ENCODE peak calls at places on chromosomes 13 and 19, in five cellular contexts. C is natural killer cell, T is fibroblast of lung, P is adrenal gland, Z is astrocyte of the spinal cord. K is an unnamed sample.

GRCh38 chr19:47729799-47730520 is 15.4 kb upstream of the NOP53 start:
- DNase-seq in Z (no peak), C (no peak), T (no peak), P (peak; percentile 35), K (peak; percentile 84)

GRCh38 chr13:112812306-112813034 is 122.6 kb downstream of the ATP11A start:
- DNase-seq in Z (no peak), T (no peak), P (no peak), C (no peak), K (no peak)

GRCh38 chr13:20702530-20702929 is 969 bp upstream of the IL17D start:
- DNase-seq in P (no peak), C (no peak), Z (peak; percentile 20), T (peak; percentile 44), K (no peak)

GRCh38 chr13:50691176-50691681 is 152.3 kb downstream of the DLEU7 start:
- DNase-seq in C (no peak), P (no peak), T (no peak), Z (no peak), K (no peak)

GRCh38 chr13:20428666-20429644 is 96.7 kb downstream of the CRYL1 start:
- DNase-seq in P (no peak), Z (peak; percentile 81), T (no peak), C (no peak), K (no peak)

GRCh38 chr13:33548065-33548464 is 262.5 kb upstream of the STARD13 start:
- DNase-seq in C (no peak), T (no peak), P (no peak), Z (no peak), K (no peak)

GRCh38 chr13:51246005-51246404 is 23.8 kb downstream of the FAM124A start:
- DNase-seq in P (no peak), C (no peak), Z (no peak), T (no peak), K (no peak)

GRCh38 chr13:47279956-47280355 is 383.1 kb upstream of the HTR2A start:
- DNase-seq in T (no peak), P (no peak), Z (no peak), C (no peak), K (no peak)

GRCh38 chr13:73938375-73939070 is 195.7 kb downstream of the KLF12 start:
- DNase-seq in Z (peak; percentile 87), T (peak; percentile 84), P (no peak), C (no peak), K (no peak)

GRCh38 chr13:51950722-51951121 is 60.5 kb downstream of the ATP7B start:
- DNase-seq in Z (no peak), P (no peak), C (no peak), T (no peak), K (no peak)

GRCh38 chr13:28532226-28533048 is 37.5 kb upstream of the FLT1 start:
- DNase-seq in T (no peak), C (no peak), Z (no peak), P (peak; percentile 43), K (no peak)

GRCh38 chr13:44680746-44681355 is 104.7 kb upstream of the TSC22D1 start:
- DNase-seq in P (no peak), Z (no peak), C (no peak), T (no peak), K (no peak)

GRCh38 chr13:110284809-110285519 is 22.0 kb downstream of the COL4A1 start:
- DNase-seq in Z (no peak), P (no peak), T (no peak), C (no peak), K (no peak)

GRCh38 chr19:55426042-55426441 is 17.1 kb downstream of the SHISA7 start:
- DNase-seq in C (no peak), P (no peak), T (no peak), Z (no peak), K (no peak)

GRCh38 chr13:27182844-27183497 is 11.4 kb upstream of the USP12 start:
- DNase-seq in Z (peak; percentile 83), T (peak; percentile 81), P (peak; percentile 83), C (no peak), K (no peak)

GRCh38 chr19:50728084-50728737 is 5.0 kb downstream of the CLEC11A start:
- DNase-seq in T (peak; percentile 73), P (peak; percentile 81), C (no peak), Z (peak; percentile 47), K (peak; percentile 87)

GRCh38 chr19:6003976-6004375 is 26.0 kb upstream of the RANBP3 start:
- DNase-seq in C (no peak), T (no peak), Z (no peak), P (no peak), K (no peak)

GRCh38 chr19:6007866-6008265 is 29.9 kb upstream of the RANBP3 start:
- DNase-seq in Z (no peak), T (no peak), C (no peak), P (no peak), K (no peak)

GRCh38 chr19:6010107-6010506 is 32.2 kb upstream of the RANBP3 start:
- DNase-seq in C (no peak), T (no peak), P (no peak), Z (no peak), K (no peak)

GRCh38 chr19:6005321-6006069 is 27.6 kb upstream of the RANBP3 start:
- DNase-seq in P (no peak), C (no peak), T (no peak), Z (no peak), K (no peak)

DNA sequence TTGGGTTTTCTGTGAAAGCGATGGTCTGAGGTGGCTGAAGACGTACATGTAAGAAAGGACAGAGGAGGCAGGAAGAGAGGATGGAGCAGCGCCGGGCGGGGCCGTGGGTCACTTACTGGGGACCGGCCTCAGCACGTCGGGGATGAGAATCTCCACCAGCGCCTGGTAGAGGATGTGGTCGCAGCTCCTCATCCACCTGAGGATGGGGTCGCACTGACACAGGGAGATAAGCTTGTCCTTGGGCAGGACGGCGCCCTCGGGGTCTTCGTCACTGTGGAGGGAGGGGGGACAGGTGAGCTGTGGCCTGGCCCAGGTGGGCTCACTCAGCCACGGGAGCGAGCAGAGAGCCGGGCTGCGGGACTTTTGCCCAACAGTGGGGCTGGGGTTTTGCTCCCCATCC is 29.0 kb upstream of the RANBP3 start:
- DNase-seq in C (no peak), T (no peak), Z (no peak), P (no peak), K (no peak)
- TF ChIP-seq CTCF in C (no peak), T (no peak), Z (no peak), P (no peak), K (no peak)

GRCh38 chr19:44587863-44588752 is 25.3 kb upstream of the IGSF23 start:
- DNase-seq in P (no peak), T (peak; percentile 99), C (no peak), Z (peak; percentile 93), K (no peak)
- TF ChIP-seq CTCF in P (peak; percentile 10), T (peak; percentile 38), C (no peak), Z (peak; percentile 33), K (no peak)

DNA sequence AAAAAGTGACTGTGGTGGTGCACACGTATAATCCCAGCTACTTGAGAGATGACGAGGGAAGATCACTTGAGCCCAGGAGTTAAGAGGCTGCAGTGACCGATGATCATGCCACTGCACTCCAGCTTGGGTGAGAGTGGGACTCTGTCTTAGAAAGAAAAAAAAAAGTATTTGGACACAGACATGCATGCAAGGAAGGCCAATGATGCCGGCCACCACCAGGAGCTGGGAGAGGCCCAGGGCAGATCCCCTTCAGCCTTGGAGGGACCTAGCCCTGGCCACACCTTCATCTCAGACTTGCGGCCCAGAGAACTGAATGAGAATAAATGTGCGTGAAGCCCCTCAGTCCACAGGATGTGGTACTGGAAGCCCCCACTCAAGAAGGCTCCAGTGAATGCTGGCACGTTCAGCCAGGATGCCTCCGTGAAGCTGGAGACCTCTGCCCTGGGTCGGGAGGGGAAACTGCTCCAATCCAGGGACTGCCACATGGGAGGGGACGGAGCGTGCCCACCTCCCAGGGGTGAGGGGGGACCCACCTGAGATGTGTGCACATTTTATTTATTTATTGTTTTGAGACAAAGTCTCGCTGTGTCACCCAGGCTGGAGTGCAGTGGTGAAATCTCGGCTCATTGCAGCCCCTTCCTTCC is 14.6 kb downstream of the TNFAIP8L1 start:
- DNase-seq in T (no peak), Z (no peak), P (no peak), C (no peak), K (no peak)
- TF ChIP-seq CTCF in T (no peak), Z (no peak), P (no peak), C (no peak), K (no peak)

DNA sequence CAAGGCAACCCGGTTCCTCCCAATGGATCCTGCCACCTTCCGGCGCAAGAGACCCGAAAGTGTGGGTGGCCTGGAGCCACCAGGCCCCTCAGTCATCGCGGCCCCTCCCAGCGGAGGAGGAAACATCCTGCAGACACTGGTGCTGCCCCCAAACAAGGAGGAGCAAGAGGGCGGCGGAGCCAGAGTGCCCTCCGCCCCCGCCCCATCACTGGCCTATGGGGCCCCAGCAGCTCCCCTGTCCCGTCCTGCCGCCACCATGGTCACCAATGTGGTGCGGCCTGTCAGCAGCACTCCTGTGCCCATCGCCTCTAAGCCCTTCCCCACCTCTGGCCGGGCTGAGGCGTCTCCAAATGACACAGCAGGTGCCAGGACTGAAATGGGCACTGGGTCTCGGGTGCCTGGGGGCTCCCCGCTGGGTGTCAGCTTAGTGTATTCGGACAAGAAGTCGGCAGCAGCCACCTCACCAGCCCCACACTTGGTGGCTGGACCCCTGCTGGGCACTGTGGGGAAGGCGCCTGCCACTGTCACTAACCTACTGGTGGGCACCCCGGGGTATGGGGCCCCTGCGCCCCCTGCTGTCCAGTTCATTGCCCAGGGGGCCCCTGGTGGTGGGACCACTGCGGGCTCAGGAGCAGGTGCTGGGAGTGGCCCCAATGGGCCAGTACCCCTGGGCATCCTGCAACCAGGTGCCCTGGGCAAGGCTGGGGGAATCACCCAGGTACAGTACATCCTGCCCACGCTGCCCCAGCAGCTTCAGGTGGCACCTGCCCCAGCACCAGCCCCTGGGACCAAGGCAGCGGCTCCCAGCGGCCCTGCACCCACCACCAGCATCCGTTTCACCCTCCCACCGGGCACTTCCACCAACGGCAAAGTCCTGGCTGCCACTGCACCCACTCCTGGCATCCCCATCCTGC is 11.2 kb upstream of the PRR19 start:
- DNase-seq in P (no peak), Z (no peak), T (no peak), C (peak; percentile 57), K (no peak)
- TF ChIP-seq CTCF in P (peak; percentile 23), Z (peak; percentile 54), T (peak; percentile 38), C (peak; percentile 52), K (no peak)

GRCh38 chr13:60396783-60397692 is at the start of gene TDRD3:
- DNase-seq in C (peak; percentile 78), Z (peak; percentile 91), P (peak; percentile 87), T (peak; percentile 91), K (peak; percentile 85)
- TF ChIP-seq CTCF in C (peak; percentile 69), Z (peak; percentile 89), P (peak; percentile 76), T (peak; percentile 79), K (peak; percentile 41)

GRCh38 chr19:41249707-41250423 is 14.3 kb upstream of the HNRNPUL1 start:
- DNase-seq in C (no peak), T (no peak), P (no peak), Z (no peak), K (no peak)

GRCh38 chr19:41244117-41244516 is 20.1 kb upstream of the HNRNPUL1 start:
- DNase-seq in P (no peak), Z (no peak), C (no peak), T (no peak), K (no peak)

GRCh38 chr19:41253660-41254059 is 10.5 kb upstream of the HNRNPUL1 start:
- DNase-seq in P (no peak), Z (no peak), T (no peak), C (no peak), K (no peak)

GRCh38 chr19:41245779-41246297 is 18.3 kb upstream of the HNRNPUL1 start:
- DNase-seq in Z (no peak), P (no peak), T (no peak), C (no peak), K (no peak)

GRCh38 chr19:41248895-41249294 is 15.3 kb upstream of the HNRNPUL1 start:
- DNase-seq in C (no peak), T (no peak), P (no peak), Z (no peak), K (no peak)
- TF ChIP-seq CTCF in C (no peak), T (no peak), P (no peak), Z (no peak), K (no peak)